ENCODE peak calls at places on chromosomes 13 and 19, in five cellular contexts. One of them, this sample, is unnamed.
A peak's percentile ranks its signal among the peaks of the same experiment; 100 is the strongest.

GRCh38 chr19:2922987-2923386 is 21.8 kb downstream of the ZNF77 start:
- DNase-seq in epithelial cell of esophagus: peak; percentile 90
- DNase-seq in choroid plexus epithelial cell: peak; percentile 35
- DNase-seq in heart left ventricle: no peak
- DNase-seq in fibroblast of pulmonary artery: peak; percentile 18
- DNase-seq in this sample: no peak

GRCh38 chr19:11019824-11020223 is 59.0 kb downstream of the SMARCA4 start:
- DNase-seq in fibroblast of pulmonary artery: no peak
- DNase-seq in heart left ventricle: no peak
- DNase-seq in choroid plexus epithelial cell: peak; percentile 52
- DNase-seq in epithelial cell of esophagus: no peak
- DNase-seq in this sample: no peak

GRCh38 chr13:23810842-23811241 is 78.4 kb downstream of the MIPEP start:
- DNase-seq in choroid plexus epithelial cell: peak; percentile 31
- DNase-seq in heart left ventricle: no peak
- DNase-seq in fibroblast of pulmonary artery: no peak
- DNase-seq in epithelial cell of esophagus: no peak
- DNase-seq in this sample: no peak

GRCh38 chr19:3801412-3802096 is 15.4 kb upstream of the MATK start:
- DNase-seq in epithelial cell of esophagus: peak; percentile 14
- DNase-seq in choroid plexus epithelial cell: no peak
- DNase-seq in heart left ventricle: peak; percentile 74
- DNase-seq in fibroblast of pulmonary artery: no peak
- DNase-seq in this sample: no peak

GRCh38 chr13:75469087-75469486 is 12.9 kb downstream of the TBC1D4 start:
- DNase-seq in fibroblast of pulmonary artery: no peak
- DNase-seq in heart left ventricle: no peak
- DNase-seq in epithelial cell of esophagus: no peak
- DNase-seq in choroid plexus epithelial cell: no peak
- DNase-seq in this sample: no peak

GRCh38 chr13:21805733-21806132 is 134.9 kb downstream of the FGF9 start:
- DNase-seq in fibroblast of pulmonary artery: no peak
- DNase-seq in epithelial cell of esophagus: no peak
- DNase-seq in heart left ventricle: no peak
- DNase-seq in choroid plexus epithelial cell: no peak
- DNase-seq in this sample: no peak

GRCh38 chr13:29800687-29801086 is 49.7 kb downstream of the UBL3 start:
- DNase-seq in choroid plexus epithelial cell: no peak
- DNase-seq in heart left ventricle: no peak
- DNase-seq in fibroblast of pulmonary artery: no peak
- DNase-seq in epithelial cell of esophagus: no peak
- DNase-seq in this sample: no peak

GRCh38 chr19:39078436-39079200 is 5.5 kb upstream of the ACP7 start:
- DNase-seq in fibroblast of pulmonary artery: peak; percentile 96
- DNase-seq in epithelial cell of esophagus: peak; percentile 96
- DNase-seq in heart left ventricle: no peak
- DNase-seq in choroid plexus epithelial cell: peak; percentile 90
- DNase-seq in this sample: peak; percentile 96

GRCh38 chr19:1575323-1576241 is 7.5 kb upstream of the MEX3D start:
- DNase-seq in fibroblast of pulmonary artery: no peak
- DNase-seq in choroid plexus epithelial cell: no peak
- DNase-seq in heart left ventricle: no peak
- DNase-seq in epithelial cell of esophagus: no peak
- DNase-seq in this sample: no peak

GRCh38 chr13:102555914-102556553 is 40.8 kb upstream of the TPP2 start:
- DNase-seq in heart left ventricle: no peak
- DNase-seq in fibroblast of pulmonary artery: peak; percentile 45
- DNase-seq in epithelial cell of esophagus: peak; percentile 73
- DNase-seq in choroid plexus epithelial cell: peak; percentile 66
- DNase-seq in this sample: no peak

GRCh38 chr19:10120538-10121198 is 969 bp upstream of the EIF3G start:
- DNase-seq in epithelial cell of esophagus: peak; percentile 91
- DNase-seq in fibroblast of pulmonary artery: peak; percentile 88
- DNase-seq in heart left ventricle: no peak
- DNase-seq in choroid plexus epithelial cell: peak; percentile 70
- DNase-seq in this sample: peak; percentile 81

GRCh38 chr13:51453959-51454703 is 1.3 kb upstream of the INTS6 start:
- DNase-seq in epithelial cell of esophagus: peak; percentile 30
- DNase-seq in heart left ventricle: peak; percentile 36
- DNase-seq in choroid plexus epithelial cell: peak; percentile 42
- DNase-seq in fibroblast of pulmonary artery: peak; percentile 29
- DNase-seq in this sample: no peak

GRCh38 chr19:22261596-22261995 is 24.6 kb upstream of the ZNF729 start:
- DNase-seq in heart left ventricle: no peak
- DNase-seq in choroid plexus epithelial cell: no peak
- DNase-seq in fibroblast of pulmonary artery: no peak
- DNase-seq in epithelial cell of esophagus: no peak
- DNase-seq in this sample: no peak

GRCh38 chr13:95615539-95615938 is 29.0 kb downstream of the DZIP1 start:
- DNase-seq in heart left ventricle: no peak
- DNase-seq in fibroblast of pulmonary artery: no peak
- DNase-seq in choroid plexus epithelial cell: no peak
- DNase-seq in epithelial cell of esophagus: no peak
- DNase-seq in this sample: no peak

GRCh38 chr13:44664308-44664707 is 88.2 kb upstream of the TSC22D1 start:
- DNase-seq in fibroblast of pulmonary artery: no peak
- DNase-seq in epithelial cell of esophagus: no peak
- DNase-seq in choroid plexus epithelial cell: no peak
- DNase-seq in heart left ventricle: no peak
- DNase-seq in this sample: no peak

GRCh38 chr13:101115762-101116161 is 300.5 kb downstream of the NALCN start:
- DNase-seq in epithelial cell of esophagus: peak; percentile 18
- DNase-seq in fibroblast of pulmonary artery: peak; percentile 3
- DNase-seq in choroid plexus epithelial cell: peak; percentile 52
- DNase-seq in heart left ventricle: no peak
- DNase-seq in this sample: no peak

GRCh38 chr13:33639640-33640080 is 178.3 kb upstream of the RFC3 start:
- DNase-seq in heart left ventricle: no peak
- DNase-seq in fibroblast of pulmonary artery: no peak
- DNase-seq in choroid plexus epithelial cell: no peak
- DNase-seq in epithelial cell of esophagus: peak; percentile 86
- DNase-seq in this sample: no peak

GRCh38 chr13:81540777-81541176 is 1199.9 kb upstream of the SPRY2 start:
- DNase-seq in epithelial cell of esophagus: peak; percentile 24
- DNase-seq in fibroblast of pulmonary artery: no peak
- DNase-seq in choroid plexus epithelial cell: peak; percentile 53
- DNase-seq in heart left ventricle: no peak
- DNase-seq in this sample: no peak

GRCh38 chr13:110344320-110344719 is 37.2 kb downstream of the COL4A2 start:
- DNase-seq in fibroblast of pulmonary artery: no peak
- DNase-seq in heart left ventricle: no peak
- DNase-seq in choroid plexus epithelial cell: no peak
- DNase-seq in epithelial cell of esophagus: peak; percentile 35
- DNase-seq in this sample: no peak

GRCh38 chr19:2021453-2022140 is 6.1 kb upstream of the BTBD2 start:
- DNase-seq in choroid plexus epithelial cell: no peak
- DNase-seq in heart left ventricle: no peak
- DNase-seq in epithelial cell of esophagus: no peak
- DNase-seq in fibroblast of pulmonary artery: no peak
- DNase-seq in this sample: no peak

GRCh38 chr19:2551172-2551863 is 75.4 kb downstream of the GADD45B start:
- DNase-seq in heart left ventricle: no peak
- DNase-seq in fibroblast of pulmonary artery: no peak
- DNase-seq in epithelial cell of esophagus: no peak
- DNase-seq in choroid plexus epithelial cell: no peak
- DNase-seq in this sample: no peak

GRCh38 chr19:29542327-29542726 is 16.5 kb downstream of the VSTM2B start:
- DNase-seq in choroid plexus epithelial cell: no peak
- DNase-seq in heart left ventricle: no peak
- DNase-seq in fibroblast of pulmonary artery: no peak
- DNase-seq in epithelial cell of esophagus: no peak
- DNase-seq in this sample: no peak

GRCh38 chr19:54572696-54573311 is 786 bp upstream of the LILRA2 start:
- DNase-seq in heart left ventricle: peak; percentile 42
- DNase-seq in choroid plexus epithelial cell: no peak
- DNase-seq in fibroblast of pulmonary artery: no peak
- DNase-seq in epithelial cell of esophagus: no peak
- DNase-seq in this sample: no peak

GRCh38 chr19:38036707-38037106 is 129.7 kb downstream of the SIPA1L3 start:
- DNase-seq in fibroblast of pulmonary artery: no peak
- DNase-seq in epithelial cell of esophagus: no peak
- DNase-seq in choroid plexus epithelial cell: no peak
- DNase-seq in heart left ventricle: no peak
- DNase-seq in this sample: no peak

GRCh38 chr19:5045956-5046338 is 77.0 kb downstream of the KDM4B start:
- DNase-seq in heart left ventricle: no peak
- DNase-seq in choroid plexus epithelial cell: no peak
- DNase-seq in fibroblast of pulmonary artery: no peak
- DNase-seq in epithelial cell of esophagus: no peak
- DNase-seq in this sample: no peak

GRCh38 chr13:40187324-40187795 is 479.1 kb downstream of the FOXO1 start:
- DNase-seq in choroid plexus epithelial cell: no peak
- DNase-seq in epithelial cell of esophagus: no peak
- DNase-seq in fibroblast of pulmonary artery: no peak
- DNase-seq in heart left ventricle: no peak
- DNase-seq in this sample: no peak

GRCh38 chr19:17037966-17038500 is 11.4 kb upstream of the CPAMD8 start:
- DNase-seq in choroid plexus epithelial cell: no peak
- DNase-seq in heart left ventricle: no peak
- DNase-seq in epithelial cell of esophagus: no peak
- DNase-seq in fibroblast of pulmonary artery: no peak
- DNase-seq in this sample: no peak

GRCh38 chr19:18895828-18896341 is at the start of gene CERS1:
- DNase-seq in epithelial cell of esophagus: peak; percentile 17
- DNase-seq in heart left ventricle: peak; percentile 17
- DNase-seq in choroid plexus epithelial cell: no peak
- DNase-seq in fibroblast of pulmonary artery: no peak
- DNase-seq in this sample: no peak

GRCh38 chr13:30148171-30148754 is 159.1 kb downstream of the KATNAL1 start:
- DNase-seq in fibroblast of pulmonary artery: no peak
- DNase-seq in choroid plexus epithelial cell: no peak
- DNase-seq in heart left ventricle: no peak
- DNase-seq in epithelial cell of esophagus: no peak
- DNase-seq in this sample: no peak

GRCh38 chr19:31340059-31341025 is 8.9 kb downstream of the TSHZ3 start:
- DNase-seq in heart left ventricle: no peak
- DNase-seq in choroid plexus epithelial cell: peak; percentile 35
- DNase-seq in epithelial cell of esophagus: no peak
- DNase-seq in fibroblast of pulmonary artery: peak; percentile 40
- DNase-seq in this sample: peak; percentile 59

GRCh38 chr13:103002279-103002678 is 63.9 kb downstream of the SLC10A2 start:
- DNase-seq in choroid plexus epithelial cell: no peak
- DNase-seq in epithelial cell of esophagus: peak; percentile 48
- DNase-seq in heart left ventricle: no peak
- DNase-seq in fibroblast of pulmonary artery: no peak
- DNase-seq in this sample: no peak

GRCh38 chr19:13018037-13018914 is 23.0 kb downstream of the NFIX start:
- DNase-seq in fibroblast of pulmonary artery: peak; percentile 69
- DNase-seq in choroid plexus epithelial cell: no peak
- DNase-seq in epithelial cell of esophagus: no peak
- DNase-seq in heart left ventricle: peak; percentile 76
- DNase-seq in this sample: no peak

GRCh38 chr13:89755729-89756492 is 1591.6 kb upstream of the MIR17HG start:
- DNase-seq in fibroblast of pulmonary artery: no peak
- DNase-seq in choroid plexus epithelial cell: no peak
- DNase-seq in heart left ventricle: no peak
- DNase-seq in epithelial cell of esophagus: no peak
- DNase-seq in this sample: no peak

GRCh38 chr13:71306821-71307220 is 560.2 kb downstream of the DACH1 start:
- DNase-seq in heart left ventricle: no peak
- DNase-seq in fibroblast of pulmonary artery: no peak
- DNase-seq in epithelial cell of esophagus: no peak
- DNase-seq in choroid plexus epithelial cell: no peak
- DNase-seq in this sample: no peak

GRCh38 chr19:8575467-8575997 is 1.7 kb downstream of the MYO1F start:
- DNase-seq in epithelial cell of esophagus: no peak
- DNase-seq in fibroblast of pulmonary artery: peak; percentile 40
- DNase-seq in choroid plexus epithelial cell: peak; percentile 47
- DNase-seq in heart left ventricle: no peak
- DNase-seq in this sample: no peak

GRCh38 chr13:94369862-94370491 is 109.5 kb downstream of the DCT start:
- DNase-seq in choroid plexus epithelial cell: no peak
- DNase-seq in fibroblast of pulmonary artery: peak; percentile 31
- DNase-seq in epithelial cell of esophagus: no peak
- DNase-seq in heart left ventricle: no peak
- DNase-seq in this sample: no peak

GRCh38 chr19:50416034-50416814 is 2.5 kb upstream of the SPIB start:
- DNase-seq in epithelial cell of esophagus: no peak
- DNase-seq in fibroblast of pulmonary artery: no peak
- DNase-seq in heart left ventricle: no peak
- DNase-seq in choroid plexus epithelial cell: no peak
- DNase-seq in this sample: no peak
- H3K4me3 ChIP-seq in epithelial cell of esophagus: no peak overlapping the region
- H3K4me3 ChIP-seq in fibroblast of pulmonary artery: no peak overlapping the region
- H3K4me3 ChIP-seq in heart left ventricle: no peak overlapping the region
- H3K4me3 ChIP-seq in choroid plexus epithelial cell: no peak overlapping the region
- H3K4me3 ChIP-seq in this sample: no peak overlapping the region

GRCh38 chr19:43105496-43105895 is 23.0 kb upstream of the PSG2 start:
- DNase-seq in heart left ventricle: no peak
- DNase-seq in epithelial cell of esophagus: no peak
- DNase-seq in choroid plexus epithelial cell: no peak
- DNase-seq in fibroblast of pulmonary artery: no peak
- DNase-seq in this sample: no peak

DNA sequence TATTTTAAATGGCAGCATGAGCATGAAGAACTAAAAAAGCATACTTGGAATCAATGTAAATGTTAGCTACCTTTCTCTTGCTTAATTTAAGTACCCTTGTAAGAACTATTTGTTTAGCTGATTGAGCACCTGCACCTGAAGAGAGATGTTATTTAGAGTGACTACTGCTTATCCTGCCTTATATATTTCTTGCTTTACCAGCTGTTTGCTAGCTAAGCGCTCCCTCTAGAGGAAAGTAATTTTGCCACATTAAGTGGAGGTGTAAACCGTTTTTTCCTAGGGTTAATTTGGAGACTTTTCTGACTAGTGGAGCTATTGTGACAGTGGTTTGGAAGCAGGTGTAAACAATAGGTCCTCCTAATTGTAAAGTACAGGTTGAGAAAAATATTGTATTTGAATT is 19.4 kb upstream of the PSG2 start:
- DNase-seq in choroid plexus epithelial cell: no peak
- DNase-seq in heart left ventricle: no peak
- DNase-seq in fibroblast of pulmonary artery: no peak
- DNase-seq in epithelial cell of esophagus: no peak
- DNase-seq in this sample: no peak
- TF ChIP-seq CTCF in choroid plexus epithelial cell: no peak
- TF ChIP-seq CTCF in heart left ventricle: no peak
- TF ChIP-seq CTCF in fibroblast of pulmonary artery: no peak
- TF ChIP-seq CTCF in epithelial cell of esophagus: no peak
- TF ChIP-seq CTCF in this sample: peak; percentile 25

GRCh38 chr19:45781282-45782161 is 768 bp downstream of the DMPK start:
- DNase-seq in fibroblast of pulmonary artery: no peak
- DNase-seq in epithelial cell of esophagus: peak; percentile 73
- DNase-seq in heart left ventricle: no peak
- DNase-seq in choroid plexus epithelial cell: no peak
- DNase-seq in this sample: no peak
- H3K4me3 ChIP-seq in fibroblast of pulmonary artery: peak overlapping the region; percentile 48
- H3K4me3 ChIP-seq in epithelial cell of esophagus: no peak overlapping the region
- H3K4me3 ChIP-seq in heart left ventricle: peak overlapping the region; percentile 59
- H3K4me3 ChIP-seq in choroid plexus epithelial cell: peak overlapping the region; percentile 64
- H3K4me3 ChIP-seq in this sample: peak overlapping the region; percentile 72

GRCh38 chr13:104769520-104769919 is 1703.3 kb upstream of the SLC10A2 start:
- DNase-seq in heart left ventricle: no peak
- DNase-seq in fibroblast of pulmonary artery: no peak
- DNase-seq in choroid plexus epithelial cell: no peak
- DNase-seq in epithelial cell of esophagus: no peak
- DNase-seq in this sample: no peak

GRCh38 chr13:104779311-104779710 is 1713.1 kb upstream of the SLC10A2 start:
- DNase-seq in fibroblast of pulmonary artery: peak; percentile 39
- DNase-seq in epithelial cell of esophagus: peak; percentile 30
- DNase-seq in heart left ventricle: no peak
- DNase-seq in choroid plexus epithelial cell: peak; percentile 82
- DNase-seq in this sample: no peak

GRCh38 chr13:104773775-104774174 is 1707.6 kb upstream of the SLC10A2 start:
- DNase-seq in epithelial cell of esophagus: peak; percentile 82
- DNase-seq in choroid plexus epithelial cell: peak; percentile 82
- DNase-seq in heart left ventricle: no peak
- DNase-seq in fibroblast of pulmonary artery: peak; percentile 70
- DNase-seq in this sample: no peak
- TF ChIP-seq CTCF in epithelial cell of esophagus: peak; percentile 84
- TF ChIP-seq CTCF in choroid plexus epithelial cell: peak; percentile 72
- TF ChIP-seq CTCF in heart left ventricle: peak; percentile 43
- TF ChIP-seq CTCF in fibroblast of pulmonary artery: peak; percentile 80
- TF ChIP-seq CTCF in this sample: peak; percentile 44